ENCODE peak calls at places on chromosomes 6 and 20, in eight cellular contexts. One of them, this sample, is unnamed.

GRCh38 chr6:115783402-115784061 is 277.2 kb downstream of the FRK start:
- DNase-seq in HFFc6: no peak
- DNase-seq in fibroblast of pulmonary artery: peak; percentile 8
- DNase-seq in NCI-H748 treated with DMSO at 0.1 percent for 48 hours: no peak
- DNase-seq in stimulated activated CD4-positive, alpha-beta T cell treated with anti-CD3 and anti-CD28 coated beads, Interleukin-4, amount 100 ng/mL, for 24 hours: no peak
- DNase-seq in effector memory CD4-positive, alpha-beta T cell: no peak
- DNase-seq in BE2C: peak; percentile 45
- DNase-seq in hepatocyte: no peak
- DNase-seq in this sample: no peak

GRCh38 chr20:23162887-23163286 is 76.8 kb upstream of the CD93 start:
- DNase-seq in HFFc6: no peak
- DNase-seq in fibroblast of pulmonary artery: no peak
- DNase-seq in NCI-H748 treated with DMSO at 0.1 percent for 48 hours: no peak
- DNase-seq in stimulated activated CD4-positive, alpha-beta T cell treated with anti-CD3 and anti-CD28 coated beads, Interleukin-4, amount 100 ng/mL, for 24 hours: no peak
- DNase-seq in effector memory CD4-positive, alpha-beta T cell: no peak
- DNase-seq in BE2C: no peak
- DNase-seq in hepatocyte: no peak
- DNase-seq in this sample: no peak

GRCh38 chr6:153511896-153512496 is 380.9 kb upstream of the RGS17 start:
- DNase-seq in HFFc6: peak; percentile 24
- DNase-seq in fibroblast of pulmonary artery: peak; percentile 55
- DNase-seq in NCI-H748 treated with DMSO at 0.1 percent for 48 hours: no peak
- DNase-seq in stimulated activated CD4-positive, alpha-beta T cell treated with anti-CD3 and anti-CD28 coated beads, Interleukin-4, amount 100 ng/mL, for 24 hours: no peak
- DNase-seq in effector memory CD4-positive, alpha-beta T cell: no peak
- DNase-seq in BE2C: peak; percentile 21
- DNase-seq in hepatocyte: peak; percentile 53
- DNase-seq in this sample: peak; percentile 40

GRCh38 chr6:138590796-138591709 is 91.8 kb upstream of the NHSL1 start:
- DNase-seq in HFFc6: peak; percentile 69
- DNase-seq in fibroblast of pulmonary artery: peak; percentile 85
- DNase-seq in NCI-H748 treated with DMSO at 0.1 percent for 48 hours: peak; percentile 76
- DNase-seq in stimulated activated CD4-positive, alpha-beta T cell treated with anti-CD3 and anti-CD28 coated beads, Interleukin-4, amount 100 ng/mL, for 24 hours: peak; percentile 49
- DNase-seq in effector memory CD4-positive, alpha-beta T cell: no peak
- DNase-seq in BE2C: peak; percentile 67
- DNase-seq in hepatocyte: peak; percentile 83
- DNase-seq in this sample: peak; percentile 71

GRCh38 chr6:151300267-151300930 is 60.6 kb downstream of the AKAP12 start:
- DNase-seq in HFFc6: no peak
- DNase-seq in fibroblast of pulmonary artery: no peak
- DNase-seq in NCI-H748 treated with DMSO at 0.1 percent for 48 hours: no peak
- DNase-seq in stimulated activated CD4-positive, alpha-beta T cell treated with anti-CD3 and anti-CD28 coated beads, Interleukin-4, amount 100 ng/mL, for 24 hours: no peak
- DNase-seq in effector memory CD4-positive, alpha-beta T cell: no peak
- DNase-seq in BE2C: no peak
- DNase-seq in hepatocyte: no peak
- DNase-seq in this sample: no peak

GRCh38 chr6:31083742-31084354 is 28.5 kb downstream of the C6orf15 start:
- DNase-seq in HFFc6: peak; percentile 64
- DNase-seq in fibroblast of pulmonary artery: peak; percentile 72
- DNase-seq in NCI-H748 treated with DMSO at 0.1 percent for 48 hours: no peak
- DNase-seq in stimulated activated CD4-positive, alpha-beta T cell treated with anti-CD3 and anti-CD28 coated beads, Interleukin-4, amount 100 ng/mL, for 24 hours: peak; percentile 59
- DNase-seq in effector memory CD4-positive, alpha-beta T cell: peak; percentile 4
- DNase-seq in BE2C: peak; percentile 56
- DNase-seq in hepatocyte: peak; percentile 62
- DNase-seq in this sample: peak; percentile 19

GRCh38 chr6:4482461-4482860 is 293.7 kb upstream of the CDYL start:
- DNase-seq in HFFc6: no peak
- DNase-seq in fibroblast of pulmonary artery: no peak
- DNase-seq in NCI-H748 treated with DMSO at 0.1 percent for 48 hours: no peak
- DNase-seq in stimulated activated CD4-positive, alpha-beta T cell treated with anti-CD3 and anti-CD28 coated beads, Interleukin-4, amount 100 ng/mL, for 24 hours: no peak
- DNase-seq in effector memory CD4-positive, alpha-beta T cell: no peak
- DNase-seq in BE2C: no peak
- DNase-seq in hepatocyte: no peak
- DNase-seq in this sample: no peak

GRCh38 chr6:83463886-83464285 is 33.0 kb upstream of the ME1 start:
- DNase-seq in HFFc6: no peak
- DNase-seq in fibroblast of pulmonary artery: peak; percentile 20
- DNase-seq in NCI-H748 treated with DMSO at 0.1 percent for 48 hours: no peak
- DNase-seq in stimulated activated CD4-positive, alpha-beta T cell treated with anti-CD3 and anti-CD28 coated beads, Interleukin-4, amount 100 ng/mL, for 24 hours: no peak
- DNase-seq in effector memory CD4-positive, alpha-beta T cell: no peak
- DNase-seq in BE2C: no peak
- DNase-seq in hepatocyte: peak; percentile 23
- DNase-seq in this sample: no peak

GRCh38 chr6:1312444-1313363 is 806 bp downstream of the FOXQ1 start:
- DNase-seq in HFFc6: no peak
- DNase-seq in fibroblast of pulmonary artery: no peak
- DNase-seq in NCI-H748 treated with DMSO at 0.1 percent for 48 hours: peak; percentile 22
- DNase-seq in stimulated activated CD4-positive, alpha-beta T cell treated with anti-CD3 and anti-CD28 coated beads, Interleukin-4, amount 100 ng/mL, for 24 hours: no peak
- DNase-seq in effector memory CD4-positive, alpha-beta T cell: no peak
- DNase-seq in BE2C: no peak
- DNase-seq in hepatocyte: peak; percentile 50
- DNase-seq in this sample: no peak

GRCh38 chr20:40715491-40715890 is 26.5 kb upstream of the MAFB start:
- DNase-seq in HFFc6: no peak
- DNase-seq in fibroblast of pulmonary artery: no peak
- DNase-seq in NCI-H748 treated with DMSO at 0.1 percent for 48 hours: no peak
- DNase-seq in stimulated activated CD4-positive, alpha-beta T cell treated with anti-CD3 and anti-CD28 coated beads, Interleukin-4, amount 100 ng/mL, for 24 hours: no peak
- DNase-seq in effector memory CD4-positive, alpha-beta T cell: no peak
- DNase-seq in BE2C: no peak
- DNase-seq in hepatocyte: no peak
- DNase-seq in this sample: no peak

GRCh38 chr20:1423625-1424106 is 30.8 kb upstream of the FKBP1A start:
- DNase-seq in HFFc6: peak; percentile 30
- DNase-seq in fibroblast of pulmonary artery: peak; percentile 79
- DNase-seq in NCI-H748 treated with DMSO at 0.1 percent for 48 hours: no peak
- DNase-seq in stimulated activated CD4-positive, alpha-beta T cell treated with anti-CD3 and anti-CD28 coated beads, Interleukin-4, amount 100 ng/mL, for 24 hours: no peak
- DNase-seq in effector memory CD4-positive, alpha-beta T cell: no peak
- DNase-seq in BE2C: peak; percentile 42
- DNase-seq in hepatocyte: peak; percentile 84
- DNase-seq in this sample: peak; percentile 78

GRCh38 chr6:11204987-11205386 is 27.5 kb downstream of the NEDD9 start:
- DNase-seq in HFFc6: no peak
- DNase-seq in fibroblast of pulmonary artery: no peak
- DNase-seq in NCI-H748 treated with DMSO at 0.1 percent for 48 hours: no peak
- DNase-seq in stimulated activated CD4-positive, alpha-beta T cell treated with anti-CD3 and anti-CD28 coated beads, Interleukin-4, amount 100 ng/mL, for 24 hours: no peak
- DNase-seq in effector memory CD4-positive, alpha-beta T cell: no peak
- DNase-seq in BE2C: no peak
- DNase-seq in hepatocyte: no peak
- DNase-seq in this sample: no peak

This sample was measured in SK-N-DZ.